ENCODE peak calls at places on chromosomes 12 and 14, in six cellular contexts. V is NCI-H774; M is activated CD4-positive, alpha-beta T cell treated with anti-CD3 and anti-CD28 coated beads, Interleukin-2, amount 50 U/mL, for 1 hour; A is glutamatergic neuron; Z is LoVo; Q is thoracic aorta. Y is an unnamed sample.
A peak's percentile ranks its signal among the peaks of the same experiment; 100 is the strongest.

GRCh38 chr12:74897425-74898211 is 312.0 kb downstream of the KCNC2 start:
- DNase-seq in V (no peak), M (no peak), A (no peak), Z (no peak), Q (no peak), Y (no peak)

GRCh38 chr14:51304956-51305355 is 64.9 kb downstream of the TMX1 start:
- DNase-seq in V (no peak), M (no peak), A (no peak), Z (no peak), Q (no peak), Y (no peak)

GRCh38 chr14:96648506-96649326 is 146.5 kb downstream of the PAPOLA start:
- DNase-seq in V (no peak), M (no peak), A (no peak), Z (no peak), Q (no peak), Y (no peak)

GRCh38 chr14:98957211-98958047 is 314.6 kb downstream of the BCL11B start:
- DNase-seq in V (no peak), M (no peak), A (no peak), Z (peak; percentile 11), Q (peak; percentile 43), Y (no peak)

GRCh38 chr14:55104051-55104954 is 24.7 kb upstream of the LGALS3 start:
- DNase-seq in V (no peak), M (no peak), A (no peak), Z (peak; percentile 29), Q (no peak), Y (no peak)

GRCh38 chr12:71439613-71440392 is at the start of gene LGR5:
- DNase-seq in V (peak; percentile 88), M (no peak), A (peak; percentile 78), Z (peak; percentile 78), Q (no peak), Y (peak; percentile 84)

GRCh38 chr12:105107176-105107496 is 395 bp upstream of the WASHC4 start:
- DNase-seq in V (no peak), M (no peak), A (no peak), Z (no peak), Q (no peak), Y (peak; percentile 81)

GRCh38 chr12:50120953-50121352 is 8.9 kb downstream of the COX14 start:
- DNase-seq in V (no peak), M (no peak), A (no peak), Z (no peak), Q (no peak), Y (no peak)

GRCh38 chr12:26906704-26907103 is 31.1 kb downstream of the INTS13 start:
- DNase-seq in V (no peak), M (no peak), A (no peak), Z (no peak), Q (no peak), Y (no peak)

GRCh38 chr14:50714452-50715073 is 46.5 kb upstream of the SAV1 start:
- DNase-seq in V (no peak), M (no peak), A (no peak), Z (peak; percentile 40), Q (no peak), Y (no peak)

GRCh38 chr14:79578470-79578869 is 632.8 kb downstream of the DIO2 start:
- DNase-seq in V (no peak), M (no peak), A (no peak), Z (no peak), Q (no peak), Y (no peak)

GRCh38 chr14:39988939-39989338 is 556.7 kb upstream of the FBXO33 start:
- DNase-seq in V (peak; percentile 34), M (no peak), A (no peak), Z (peak; percentile 34), Q (no peak), Y (peak; percentile 86)

GRCh38 chr14:26820101-26820500 is 222.3 kb upstream of the NOVA1 start:
- DNase-seq in V (no peak), M (no peak), A (no peak), Z (no peak), Q (no peak), Y (peak; percentile 95)